ENCODE peak calls at places on chromosomes 16 and 17, in seven cellular contexts. One of them, this sample, is unnamed.

GRCh38 chr17:55690105-55690508 is 32.6 kb downstream of the TMEM100 start:
- DNase-seq in GM06990: no peak
- DNase-seq in skeletal muscle cell: no peak
- DNase-seq in fibroblast of lung: peak
- DNase-seq in heart right ventricle: no peak
- DNase-seq in AG04450: no peak
- DNase-seq in lower leg skin: no peak
- DNase-seq in this sample: no peak

GRCh38 chr16:55944377-55944802 is 69.2 kb upstream of the CES5A start:
- DNase-seq in GM06990: peak
- DNase-seq in skeletal muscle cell: peak
- DNase-seq in fibroblast of lung: peak
- DNase-seq in heart right ventricle: peak
- DNase-seq in AG04450: peak
- DNase-seq in lower leg skin: peak
- DNase-seq in this sample: no peak

GRCh38 chr16:66695474-66695934 is 1.0 kb downstream of the CMTM4 start:
- DNase-seq in GM06990: peak
- DNase-seq in skeletal muscle cell: no peak
- DNase-seq in fibroblast of lung: no peak
- DNase-seq in heart right ventricle: no peak
- DNase-seq in AG04450: no peak
- DNase-seq in lower leg skin: no peak
- DNase-seq in this sample: no peak

GRCh38 chr17:7579001-7579838 is at the start of gene CD68:
- DNase-seq in GM06990: peak
- DNase-seq in skeletal muscle cell: peak
- DNase-seq in fibroblast of lung: peak
- DNase-seq in heart right ventricle: peak
- DNase-seq in AG04450: peak
- DNase-seq in lower leg skin: peak
- DNase-seq in this sample: peak

GRCh38 chr16:51839697-51840462 is 688.8 kb upstream of the SALL1 start:
- DNase-seq in GM06990: no peak
- DNase-seq in skeletal muscle cell: no peak
- DNase-seq in fibroblast of lung: peak
- DNase-seq in heart right ventricle: no peak
- DNase-seq in AG04450: no peak
- DNase-seq in lower leg skin: no peak
- DNase-seq in this sample: no peak

GRCh38 chr16:83887088-83887487 is 11.8 kb upstream of the MLYCD start:
- DNase-seq in GM06990: no peak
- DNase-seq in skeletal muscle cell: no peak
- DNase-seq in fibroblast of lung: peak
- DNase-seq in heart right ventricle: no peak
- DNase-seq in AG04450: no peak
- DNase-seq in lower leg skin: no peak
- DNase-seq in this sample: no peak

GRCh38 chr17:47742319-47743181 is 9.5 kb downstream of the TBX21 start:
- DNase-seq in GM06990: peak
- DNase-seq in skeletal muscle cell: no peak
- DNase-seq in fibroblast of lung: no peak
- DNase-seq in heart right ventricle: no peak
- DNase-seq in AG04450: no peak
- DNase-seq in lower leg skin: no peak
- DNase-seq in this sample: no peak

GRCh38 chr16:35691057-35691456 is 2231.6 kb downstream of the TP53TG3F start:
- DNase-seq in GM06990: no peak
- DNase-seq in skeletal muscle cell: no peak
- DNase-seq in fibroblast of lung: no peak
- DNase-seq in heart right ventricle: no peak
- DNase-seq in AG04450: no peak
- DNase-seq in lower leg skin: no peak
- DNase-seq in this sample: no peak

GRCh38 chr16:3643095-3643730 is 11.3 kb upstream of the DNASE1 start:
- DNase-seq in GM06990: no peak
- DNase-seq in skeletal muscle cell: no peak
- DNase-seq in fibroblast of lung: no peak
- DNase-seq in heart right ventricle: no peak
- DNase-seq in AG04450: no peak
- DNase-seq in lower leg skin: peak
- DNase-seq in this sample: no peak

GRCh38 chr17:7095642-7096041 is 15.6 kb upstream of the CLEC10A start:
- DNase-seq in GM06990: peak
- DNase-seq in skeletal muscle cell: no peak
- DNase-seq in fibroblast of lung: no peak
- DNase-seq in heart right ventricle: no peak
- DNase-seq in AG04450: no peak
- DNase-seq in lower leg skin: no peak
- DNase-seq in this sample: no peak

GRCh38 chr17:4195306-4195705 is 52.3 kb downstream of the CYB5D2 start:
- DNase-seq in GM06990: no peak
- DNase-seq in skeletal muscle cell: peak
- DNase-seq in fibroblast of lung: peak
- DNase-seq in heart right ventricle: no peak
- DNase-seq in AG04450: no peak
- DNase-seq in lower leg skin: peak
- DNase-seq in this sample: no peak

GRCh38 chr16:74710401-74710800 is 9.7 kb upstream of the MLKL start:
- DNase-seq in GM06990: no peak
- DNase-seq in skeletal muscle cell: no peak
- DNase-seq in fibroblast of lung: no peak
- DNase-seq in heart right ventricle: no peak
- DNase-seq in AG04450: no peak
- DNase-seq in lower leg skin: no peak
- DNase-seq in this sample: no peak

GRCh38 chr17:78486946-78487680 is 90.1 kb downstream of the DNAH17 start:
- DNase-seq in GM06990: no peak
- DNase-seq in skeletal muscle cell: no peak
- DNase-seq in fibroblast of lung: no peak
- DNase-seq in heart right ventricle: no peak
- DNase-seq in AG04450: no peak
- DNase-seq in lower leg skin: no peak
- DNase-seq in this sample: no peak

GRCh38 chr16:68275611-68276191 is 11.4 kb downstream of the SLC7A6 start:
- DNase-seq in GM06990: peak
- DNase-seq in skeletal muscle cell: no peak
- DNase-seq in fibroblast of lung: no peak
- DNase-seq in heart right ventricle: no peak
- DNase-seq in AG04450: no peak
- DNase-seq in lower leg skin: no peak
- DNase-seq in this sample: no peak

GRCh38 chr16:3444032-3444388 is 530 bp downstream of the NAA60 start:
- DNase-seq in GM06990: no peak
- DNase-seq in skeletal muscle cell: peak
- DNase-seq in fibroblast of lung: peak
- DNase-seq in heart right ventricle: no peak
- DNase-seq in AG04450: peak
- DNase-seq in lower leg skin: no peak
- DNase-seq in this sample: peak

GRCh38 chr16:89923640-89924297 is 627 bp downstream of the TUBB3 start:
- DNase-seq in GM06990: no peak
- DNase-seq in skeletal muscle cell: no peak
- DNase-seq in fibroblast of lung: no peak
- DNase-seq in heart right ventricle: no peak
- DNase-seq in AG04450: no peak
- DNase-seq in lower leg skin: no peak
- DNase-seq in this sample: no peak

GRCh38 chr17:66417300-66417719 is 114.9 kb downstream of the PRKCA start:
- DNase-seq in GM06990: no peak
- DNase-seq in skeletal muscle cell: no peak
- DNase-seq in fibroblast of lung: no peak
- DNase-seq in heart right ventricle: no peak
- DNase-seq in AG04450: no peak
- DNase-seq in lower leg skin: no peak
- DNase-seq in this sample: no peak

GRCh38 chr17:273994-274832 is 78.4 kb downstream of the RPH3AL start:
- DNase-seq in GM06990: no peak
- DNase-seq in skeletal muscle cell: no peak
- DNase-seq in fibroblast of lung: no peak
- DNase-seq in heart right ventricle: no peak
- DNase-seq in AG04450: no peak
- DNase-seq in lower leg skin: peak
- DNase-seq in this sample: no peak

GRCh38 chr16:47139561-47140185 is 4.1 kb downstream of the NETO2 start:
- DNase-seq in GM06990: no peak
- DNase-seq in skeletal muscle cell: no peak
- DNase-seq in fibroblast of lung: peak
- DNase-seq in heart right ventricle: no peak
- DNase-seq in AG04450: no peak
- DNase-seq in lower leg skin: no peak
- DNase-seq in this sample: no peak

GRCh38 chr16:20676268-20676828 is 21.1 kb downstream of the ACSM1 start:
- DNase-seq in GM06990: no peak
- DNase-seq in skeletal muscle cell: no peak
- DNase-seq in fibroblast of lung: no peak
- DNase-seq in heart right ventricle: no peak
- DNase-seq in AG04450: no peak
- DNase-seq in lower leg skin: no peak
- DNase-seq in this sample: no peak

GRCh38 chr17:65797809-65798208 is 236.4 kb upstream of the AXIN2 start:
- DNase-seq in GM06990: no peak
- DNase-seq in skeletal muscle cell: no peak
- DNase-seq in fibroblast of lung: peak
- DNase-seq in heart right ventricle: no peak
- DNase-seq in AG04450: no peak
- DNase-seq in lower leg skin: no peak
- DNase-seq in this sample: no peak

GRCh38 chr17:63445571-63446217 is 412 bp downstream of the CYB561 start:
- DNase-seq in GM06990: peak
- DNase-seq in skeletal muscle cell: no peak
- DNase-seq in fibroblast of lung: no peak
- DNase-seq in heart right ventricle: no peak
- DNase-seq in AG04450: no peak
- DNase-seq in lower leg skin: peak
- DNase-seq in this sample: no peak

GRCh38 chr16:72769876-72770275 is 278.1 kb downstream of the ZFHX3 start:
- DNase-seq in GM06990: no peak
- DNase-seq in skeletal muscle cell: no peak
- DNase-seq in fibroblast of lung: no peak
- DNase-seq in heart right ventricle: no peak
- DNase-seq in AG04450: no peak
- DNase-seq in lower leg skin: no peak
- DNase-seq in this sample: no peak

GRCh38 chr16:58814348-58814801 is 80.3 kb upstream of the GOT2 start:
- DNase-seq in GM06990: peak
- DNase-seq in skeletal muscle cell: no peak
- DNase-seq in fibroblast of lung: peak
- DNase-seq in heart right ventricle: peak
- DNase-seq in AG04450: peak
- DNase-seq in lower leg skin: no peak
- DNase-seq in this sample: no peak

GRCh38 chr16:70717817-70718216 is 32.0 kb upstream of the MTSS2 start:
- DNase-seq in GM06990: no peak
- DNase-seq in skeletal muscle cell: no peak
- DNase-seq in fibroblast of lung: no peak
- DNase-seq in heart right ventricle: no peak
- DNase-seq in AG04450: no peak
- DNase-seq in lower leg skin: no peak
- DNase-seq in this sample: no peak

GRCh38 chr17:82699551-82699950 is 1.1 kb upstream of the RAB40B start:
- DNase-seq in GM06990: no peak
- DNase-seq in skeletal muscle cell: no peak
- DNase-seq in fibroblast of lung: no peak
- DNase-seq in heart right ventricle: no peak
- DNase-seq in AG04450: no peak
- DNase-seq in lower leg skin: no peak
- DNase-seq in this sample: no peak
- H3K4me3 ChIP-seq in GM06990: no peak
- H3K4me3 ChIP-seq in skeletal muscle cell: peak
- H3K4me3 ChIP-seq in fibroblast of lung: peak
- H3K4me3 ChIP-seq in heart right ventricle: no peak
- H3K4me3 ChIP-seq in AG04450: peak
- H3K4me3 ChIP-seq in lower leg skin: no peak
- H3K4me3 ChIP-seq in this sample: peak

GRCh38 chr16:48511716-48512115 is 98.3 kb downstream of the N4BP1 start:
- DNase-seq in GM06990: no peak
- DNase-seq in skeletal muscle cell: no peak
- DNase-seq in fibroblast of lung: no peak
- DNase-seq in heart right ventricle: no peak
- DNase-seq in AG04450: no peak
- DNase-seq in lower leg skin: peak
- DNase-seq in this sample: no peak
- H3K4me3 ChIP-seq in GM06990: no peak
- H3K4me3 ChIP-seq in skeletal muscle cell: no peak
- H3K4me3 ChIP-seq in fibroblast of lung: no peak
- H3K4me3 ChIP-seq in heart right ventricle: no peak
- H3K4me3 ChIP-seq in AG04450: no peak
- H3K4me3 ChIP-seq in lower leg skin: no peak
- H3K4me3 ChIP-seq in this sample: no peak

DNA sequence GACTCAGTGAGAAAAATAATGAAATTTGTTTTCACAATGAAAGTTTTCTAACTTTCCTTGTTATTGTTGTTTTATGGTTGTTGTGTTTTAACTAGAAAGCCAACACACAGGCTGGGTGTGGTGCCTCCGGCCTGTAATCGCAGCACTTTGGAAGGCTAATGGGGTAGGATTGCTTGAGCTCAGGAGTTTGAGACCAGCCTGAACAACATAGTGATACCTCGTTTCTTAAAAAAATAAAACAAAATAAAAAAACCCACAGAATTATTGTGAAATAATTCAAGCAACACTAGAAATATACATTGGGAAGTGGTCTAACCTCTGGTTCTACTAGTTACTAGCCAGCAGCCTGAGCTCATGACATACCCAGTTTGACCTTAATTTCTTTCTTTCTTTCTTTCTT is 630 bp downstream of the MILR1 start:
- DNase-seq in GM06990: no peak
- DNase-seq in skeletal muscle cell: no peak
- DNase-seq in fibroblast of lung: peak
- DNase-seq in heart right ventricle: no peak
- DNase-seq in AG04450: no peak
- DNase-seq in lower leg skin: no peak
- DNase-seq in this sample: no peak
- H3K4me3 ChIP-seq in GM06990: no peak
- H3K4me3 ChIP-seq in skeletal muscle cell: no peak
- H3K4me3 ChIP-seq in fibroblast of lung: peak
- H3K4me3 ChIP-seq in heart right ventricle: no peak
- H3K4me3 ChIP-seq in AG04450: no peak
- H3K4me3 ChIP-seq in lower leg skin: no peak
- H3K4me3 ChIP-seq in this sample: no peak

DNA sequence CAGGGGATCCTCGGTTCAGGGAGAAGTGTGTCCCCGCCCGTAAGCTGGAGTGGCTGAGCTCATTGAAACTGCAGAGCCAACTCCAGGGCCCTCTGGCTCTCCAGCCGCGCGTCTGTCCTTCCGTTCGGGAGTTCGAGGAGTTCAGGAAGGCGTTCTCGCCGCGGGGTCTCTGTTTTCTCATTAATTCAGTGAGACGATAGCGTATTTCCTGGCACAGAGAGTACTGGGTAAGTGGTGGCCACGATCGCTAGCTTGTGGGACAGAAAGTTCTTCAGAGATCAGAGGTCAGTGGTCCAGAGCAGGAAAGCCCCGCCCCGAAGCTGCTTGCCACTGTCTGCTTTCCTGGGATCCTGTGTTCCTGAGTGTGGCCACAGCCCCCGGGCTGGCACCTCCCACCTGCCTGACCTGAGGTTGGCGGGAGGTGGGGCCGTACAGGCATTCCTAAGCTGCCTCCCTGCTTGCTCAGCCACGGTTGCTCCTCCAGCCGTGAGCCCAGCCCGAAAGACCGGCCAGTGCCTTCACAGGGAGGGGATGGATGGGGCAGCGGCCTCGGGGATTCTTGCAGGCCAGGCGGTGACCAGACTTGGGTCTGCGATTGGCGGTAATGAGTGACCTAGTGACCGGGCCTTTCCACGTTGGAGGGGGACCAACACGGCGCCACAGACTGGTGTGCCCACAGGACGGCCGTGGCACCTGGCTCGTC is 8.9 kb downstream of the BAIAP2 start:
- DNase-seq in GM06990: no peak
- DNase-seq in skeletal muscle cell: no peak
- DNase-seq in fibroblast of lung: no peak
- DNase-seq in heart right ventricle: no peak
- DNase-seq in AG04450: no peak
- DNase-seq in lower leg skin: no peak
- DNase-seq in this sample: no peak
- H3K4me3 ChIP-seq in GM06990: no peak
- H3K4me3 ChIP-seq in skeletal muscle cell: no peak
- H3K4me3 ChIP-seq in fibroblast of lung: no peak
- H3K4me3 ChIP-seq in heart right ventricle: no peak
- H3K4me3 ChIP-seq in AG04450: no peak
- H3K4me3 ChIP-seq in lower leg skin: no peak
- H3K4me3 ChIP-seq in this sample: no peak

This sample was measured in LNCaP clone FGC.